ENCODE peak calls at places on chromosomes 13 and 19, in four cellular contexts. R, E, F and B are unnamed samples.

GRCh38 chr19:11446652-11447301 is 11.3 kb downstream of the PRKCSH start:
- DNase-seq in R (no peak), E (no peak), F (peak), B (peak)

GRCh38 chr13:107835339-107836018 is 379.9 kb downstream of the LIG4 start:
- DNase-seq in R (no peak), E (no peak), F (no peak), B (no peak)

GRCh38 chr13:42894765-42895181 is 97.3 kb downstream of the EPSTI1 start:
- DNase-seq in R (no peak), E (no peak), F (no peak), B (no peak)

GRCh38 chr13:90746230-90746629 is 601.3 kb upstream of the MIR17HG start:
- DNase-seq in R (no peak), E (no peak), F (no peak), B (no peak)

GRCh38 chr19:27657271-27658051 is 1555.5 kb downstream of the UQCRFS1 start:
- DNase-seq in R (no peak), E (no peak), F (no peak), B (no peak)

GRCh38 chr19:33419763-33420080 is 46.2 kb downstream of the CEBPG start:
- DNase-seq in R (no peak), E (no peak), F (peak), B (no peak)

GRCh38 chr13:75785130-75785529 is 149.0 kb downstream of the LMO7 start:
- DNase-seq in R (no peak), E (no peak), F (no peak), B (no peak)

GRCh38 chr13:112759834-112760233 is 70.0 kb downstream of the ATP11A start:
- DNase-seq in R (no peak), E (no peak), F (no peak), B (no peak)

GRCh38 chr13:20350380-20350763 is 118.3 kb upstream of the GJB6 start:
- DNase-seq in R (no peak), E (no peak), F (no peak), B (no peak)

GRCh38 chr13:20609145-20609544 is 42.2 kb downstream of the IFT88 start:
- DNase-seq in R (no peak), E (no peak), F (no peak), B (no peak)

GRCh38 chr19:34732548-34733255 is 1.3 kb upstream of the ZNF181 start:
- DNase-seq in R (no peak), E (no peak), F (peak), B (no peak)

GRCh38 chr19:45076029-45076850 is at the start of gene ZNF296:
- DNase-seq in R (no peak), E (peak), F (peak), B (peak)

GRCh38 chr19:650121-650520 is 10.4 kb downstream of the FGF22 start:
- DNase-seq in R (no peak), E (no peak), F (no peak), B (no peak)

GRCh38 chr19:647566-648284 is 8.0 kb downstream of the FGF22 start:
- DNase-seq in R (no peak), E (no peak), F (peak), B (no peak)

GRCh38 chr19:648305-648704 is 8.6 kb downstream of the FGF22 start:
- DNase-seq in R (no peak), E (no peak), F (peak), B (no peak)

GRCh38 chr19:646798-647565 is 7.3 kb downstream of the FGF22 start:
- DNase-seq in R (no peak), E (no peak), F (peak), B (no peak)

GRCh38 chr19:648904-649733 is 9.4 kb downstream of the FGF22 start:
- DNase-seq in R (no peak), E (no peak), F (peak), B (no peak)
- TF ChIP-seq TARDBP in R (no peak), E (no peak), F (no peak), B (no peak)

DNA sequence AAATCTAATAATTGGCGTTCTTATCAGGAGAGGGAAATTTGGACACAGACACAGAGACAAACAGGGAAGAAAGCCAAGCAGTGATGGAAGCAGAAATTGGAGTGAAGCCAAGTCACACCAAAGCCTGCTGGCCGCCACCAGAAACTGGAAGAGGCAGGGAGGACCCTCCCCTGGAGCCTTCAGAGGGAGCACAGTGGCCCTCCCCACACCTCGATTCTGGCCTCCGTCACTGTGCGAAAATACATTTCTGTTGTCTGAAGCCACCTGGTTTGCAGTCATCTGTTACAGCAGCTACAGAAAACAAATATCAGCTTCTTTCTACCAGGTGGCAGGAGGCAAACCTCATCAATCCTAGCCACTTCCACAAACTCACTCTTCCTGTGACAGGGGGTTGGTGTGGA is 8.3 kb upstream of the TLE6 start:
- DNase-seq in R (no peak), E (no peak), F (no peak), B (no peak)
- TF ChIP-seq TARDBP in R (no peak), E (no peak), F (no peak), B (no peak)

GRCh38 chr19:29290853-29291252 is 77.9 kb upstream of the UQCRFS1 start:
- DNase-seq in R (no peak), E (no peak), F (no peak), B (no peak)
- TF ChIP-seq TARDBP in R (no peak), E (no peak), F (no peak), B (no peak)

GRCh38 chr19:6740589-6741348 is 1.3 kb downstream of the TRIP10 start:
- DNase-seq in R (no peak), E (no peak), F (peak), B (peak)
- TF ChIP-seq TARDBP in R (no peak), E (peak), F (no peak), B (no peak)

GRCh38 chr19:18153555-18154134 is 682 bp downstream of the PIK3R2 start:
- DNase-seq in R (no peak), E (no peak), F (peak), B (no peak)
- TF ChIP-seq TARDBP in R (no peak), E (no peak), F (no peak), B (no peak)

DNA sequence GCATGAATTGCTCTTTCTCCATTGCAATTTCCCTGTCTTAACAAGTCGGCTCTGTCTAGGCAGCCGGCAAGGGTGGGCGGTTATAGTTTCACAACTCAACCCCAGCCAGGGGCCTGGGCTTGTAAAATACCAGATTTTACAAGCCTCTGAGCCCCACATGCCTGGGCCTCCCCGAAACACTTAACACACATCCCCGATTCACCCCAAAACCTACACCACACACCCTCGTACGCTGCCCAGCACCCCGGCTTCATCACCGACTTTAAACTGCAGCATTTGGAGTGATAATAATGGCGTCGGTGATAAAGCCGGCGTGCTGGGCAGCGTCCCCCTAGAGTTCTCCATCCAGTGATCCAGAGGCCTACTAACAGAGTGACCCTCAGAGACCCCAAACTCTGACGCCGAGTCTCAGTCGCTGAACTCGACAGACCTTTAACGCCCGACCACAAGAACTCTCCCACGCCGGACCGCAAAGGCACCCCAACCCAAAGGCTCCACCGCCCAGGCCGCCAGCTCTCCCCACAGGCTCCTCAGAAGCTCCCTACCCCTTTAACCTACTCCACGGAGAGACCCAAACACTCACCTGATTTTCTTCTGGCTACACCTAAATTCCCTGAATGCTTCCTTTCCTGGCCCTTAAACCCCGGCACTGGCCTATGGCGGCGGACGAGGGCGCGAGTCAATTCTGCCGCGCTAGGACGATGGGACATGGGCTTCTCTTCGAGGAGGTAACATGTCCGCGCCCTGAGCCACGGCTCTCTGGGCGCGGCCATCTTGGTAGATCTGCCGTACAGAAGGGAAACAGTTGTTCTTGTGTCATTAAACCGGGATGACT is at the start of gene ZNF649:
- DNase-seq in R (peak), E (peak), F (peak), B (peak)
- TF ChIP-seq TARDBP in R (peak), E (no peak), F (no peak), B (no peak)

GRCh38 chr19:53536223-53536543 is 1.8 kb upstream of the ZNF331 start:
- DNase-seq in R (no peak), E (no peak), F (no peak), B (no peak)

GRCh38 chr19:53537126-53537522 is 821 bp upstream of the ZNF331 start:
- DNase-seq in R (no peak), E (no peak), F (no peak), B (no peak)

GRCh38 chr19:53537523-53538377 is at the start of gene ZNF331:
- DNase-seq in R (peak), E (peak), F (no peak), B (no peak)

GRCh38 chr19:53540091-53540490 is 2.1 kb downstream of the ZNF331 start:
- DNase-seq in R (no peak), E (no peak), F (no peak), B (no peak)

DNA sequence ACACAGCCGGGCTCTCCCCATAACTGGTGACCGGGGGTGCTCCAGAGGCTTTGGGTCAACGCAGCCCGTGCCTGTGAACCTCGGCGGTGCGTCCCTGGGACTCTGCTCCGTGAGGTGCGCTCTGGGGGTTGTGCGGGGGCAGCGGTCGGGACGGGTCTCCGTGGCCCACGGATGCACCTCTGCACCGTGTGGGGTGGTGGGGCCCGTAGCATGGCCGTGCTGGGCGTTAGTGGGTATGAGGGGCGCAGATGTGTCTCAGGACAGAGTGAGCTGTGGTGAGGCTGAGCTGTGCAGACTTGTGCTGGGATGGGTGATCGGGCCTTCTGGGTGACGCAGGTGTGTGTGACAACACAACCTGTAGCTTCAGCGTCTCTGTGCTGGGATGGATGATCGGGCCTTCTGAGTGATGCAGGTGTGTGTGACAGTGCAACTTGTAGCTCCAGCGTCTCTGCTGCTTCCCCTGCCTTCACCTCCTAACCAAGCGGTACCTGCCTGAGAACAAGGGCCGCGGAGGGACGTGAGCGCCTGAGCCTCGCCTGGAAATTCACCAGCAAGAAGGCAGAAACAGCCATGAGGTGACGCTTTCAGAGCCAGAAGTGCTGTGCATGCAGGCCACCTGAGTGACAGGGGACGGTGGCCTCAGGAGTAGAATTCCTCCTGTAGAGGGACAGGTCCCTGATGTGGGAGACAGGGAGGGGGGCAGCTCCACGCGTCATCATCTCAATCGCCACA is 599 bp downstream of the ZNF331 start:
- DNase-seq in R (no peak), E (no peak), F (no peak), B (no peak)
- TF ChIP-seq TARDBP in R (no peak), E (no peak), F (no peak), B (no peak)

GRCh38 chr19:1446713-1447564 is 3.0 kb upstream of the APC2 start:
- DNase-seq in R (no peak), E (no peak), F (no peak), B (no peak)

GRCh38 chr19:1447944-1448343 is 2.0 kb upstream of the APC2 start:
- DNase-seq in R (no peak), E (no peak), F (no peak), B (no peak)

GRCh38 chr19:1447565-1447903 is 2.4 kb upstream of the APC2 start:
- DNase-seq in R (no peak), E (no peak), F (no peak), B (no peak)

GRCh38 chr19:1445185-1445931 is 4.6 kb upstream of the APC2 start:
- DNase-seq in R (no peak), E (peak), F (peak), B (peak)

GRCh38 chr19:1445932-1446712 is 3.8 kb upstream of the APC2 start:
- DNase-seq in R (no peak), E (no peak), F (peak), B (peak)
- TF ChIP-seq TARDBP in R (no peak), E (no peak), F (no peak), B (no peak)